ENCODE peak calls at places on chromosomes 1 and 21, in nine cellular contexts. One of them, this sample, is unnamed.
A peak's percentile ranks its signal among the peaks of the same experiment; 100 is the strongest.

GRCh38 chr1:74673351-74674111 is at the start of gene ERICH3:
- DNase-seq in stimulated activated CD4-positive, alpha-beta T cell treated with anti-CD3 and anti-CD28 coated beads, Interleukin-1b, Interleukin-23, amount 100 ng/mL, for 4 hours: no peak
- DNase-seq in NCI-H446 treated with DMSO at 0.1 percent for 48 hours: no peak
- DNase-seq in activated CD4-positive, CD25-positive, alpha-beta regulatory T cell treated with anti-CD3 and anti-CD28 coated beads, Interleukin-2, amount 50 U/mL, for 16 hours: no peak
- DNase-seq in ACHN: no peak
- DNase-seq in endothelial cell: peak; percentile 20
- DNase-seq in NCI-H748 treated with DMSO at 0.1 percent for 48 hours: peak; percentile 81
- DNase-seq in mammary epithelial cell: peak; percentile 5
- DNase-seq in H4: no peak
- DNase-seq in this sample: no peak

GRCh38 chr1:5906966-5907365 is 85.3 kb downstream of the NPHP4 start:
- DNase-seq in mammary epithelial cell: no peak
- DNase-seq in H4: no peak
- DNase-seq in ACHN: no peak
- DNase-seq in NCI-H446 treated with DMSO at 0.1 percent for 48 hours: no peak
- DNase-seq in NCI-H748 treated with DMSO at 0.1 percent for 48 hours: no peak
- DNase-seq in activated CD4-positive, CD25-positive, alpha-beta regulatory T cell treated with anti-CD3 and anti-CD28 coated beads, Interleukin-2, amount 50 U/mL, for 16 hours: no peak
- DNase-seq in stimulated activated CD4-positive, alpha-beta T cell treated with anti-CD3 and anti-CD28 coated beads, Interleukin-1b, Interleukin-23, amount 100 ng/mL, for 4 hours: no peak
- DNase-seq in endothelial cell: no peak
- DNase-seq in this sample: no peak

GRCh38 chr1:89918127-89918793 is 76.7 kb upstream of the ZNF326 start:
- DNase-seq in endothelial cell: no peak
- DNase-seq in activated CD4-positive, CD25-positive, alpha-beta regulatory T cell treated with anti-CD3 and anti-CD28 coated beads, Interleukin-2, amount 50 U/mL, for 16 hours: no peak
- DNase-seq in H4: no peak
- DNase-seq in NCI-H748 treated with DMSO at 0.1 percent for 48 hours: no peak
- DNase-seq in mammary epithelial cell: peak; percentile 57
- DNase-seq in ACHN: no peak
- DNase-seq in NCI-H446 treated with DMSO at 0.1 percent for 48 hours: peak; percentile 6
- DNase-seq in stimulated activated CD4-positive, alpha-beta T cell treated with anti-CD3 and anti-CD28 coated beads, Interleukin-1b, Interleukin-23, amount 100 ng/mL, for 4 hours: no peak
- DNase-seq in this sample: no peak

GRCh38 chr1:97986041-97987005 is 65.5 kb upstream of the DPYD start:
- DNase-seq in mammary epithelial cell: no peak
- DNase-seq in endothelial cell: no peak
- DNase-seq in ACHN: no peak
- DNase-seq in stimulated activated CD4-positive, alpha-beta T cell treated with anti-CD3 and anti-CD28 coated beads, Interleukin-1b, Interleukin-23, amount 100 ng/mL, for 4 hours: no peak
- DNase-seq in activated CD4-positive, CD25-positive, alpha-beta regulatory T cell treated with anti-CD3 and anti-CD28 coated beads, Interleukin-2, amount 50 U/mL, for 16 hours: no peak
- DNase-seq in NCI-H748 treated with DMSO at 0.1 percent for 48 hours: no peak
- DNase-seq in NCI-H446 treated with DMSO at 0.1 percent for 48 hours: no peak
- DNase-seq in H4: no peak
- DNase-seq in this sample: no peak

GRCh38 chr1:201539561-201540404 is 856 bp downstream of the NAV1 start:
- DNase-seq in H4: peak; percentile 54
- DNase-seq in endothelial cell: peak; percentile 46
- DNase-seq in ACHN: peak; percentile 61
- DNase-seq in NCI-H748 treated with DMSO at 0.1 percent for 48 hours: peak; percentile 62
- DNase-seq in mammary epithelial cell: no peak
- DNase-seq in stimulated activated CD4-positive, alpha-beta T cell treated with anti-CD3 and anti-CD28 coated beads, Interleukin-1b, Interleukin-23, amount 100 ng/mL, for 4 hours: no peak
- DNase-seq in activated CD4-positive, CD25-positive, alpha-beta regulatory T cell treated with anti-CD3 and anti-CD28 coated beads, Interleukin-2, amount 50 U/mL, for 16 hours: no peak
- DNase-seq in NCI-H446 treated with DMSO at 0.1 percent for 48 hours: peak; percentile 43
- DNase-seq in this sample: no peak

GRCh38 chr1:179107706-179108629 is 26.1 kb downstream of the TOR3A start:
- DNase-seq in NCI-H748 treated with DMSO at 0.1 percent for 48 hours: no peak
- DNase-seq in activated CD4-positive, CD25-positive, alpha-beta regulatory T cell treated with anti-CD3 and anti-CD28 coated beads, Interleukin-2, amount 50 U/mL, for 16 hours: no peak
- DNase-seq in endothelial cell: no peak
- DNase-seq in NCI-H446 treated with DMSO at 0.1 percent for 48 hours: no peak
- DNase-seq in H4: no peak
- DNase-seq in mammary epithelial cell: no peak
- DNase-seq in ACHN: no peak
- DNase-seq in stimulated activated CD4-positive, alpha-beta T cell treated with anti-CD3 and anti-CD28 coated beads, Interleukin-1b, Interleukin-23, amount 100 ng/mL, for 4 hours: no peak
- DNase-seq in this sample: no peak

GRCh38 chr1:150974580-150975478 is at the start of gene CERS2:
- DNase-seq in H4: peak; percentile 44
- DNase-seq in mammary epithelial cell: peak; percentile 79
- DNase-seq in ACHN: peak; percentile 87
- DNase-seq in endothelial cell: peak; percentile 86
- DNase-seq in NCI-H446 treated with DMSO at 0.1 percent for 48 hours: peak; percentile 28
- DNase-seq in NCI-H748 treated with DMSO at 0.1 percent for 48 hours: peak; percentile 21
- DNase-seq in stimulated activated CD4-positive, alpha-beta T cell treated with anti-CD3 and anti-CD28 coated beads, Interleukin-1b, Interleukin-23, amount 100 ng/mL, for 4 hours: peak; percentile 66
- DNase-seq in activated CD4-positive, CD25-positive, alpha-beta regulatory T cell treated with anti-CD3 and anti-CD28 coated beads, Interleukin-2, amount 50 U/mL, for 16 hours: no peak
- DNase-seq in this sample: peak; percentile 44

GRCh38 chr1:181033799-181034391 is at the start of gene MR1:
- DNase-seq in ACHN: peak; percentile 92
- DNase-seq in endothelial cell: no peak
- DNase-seq in mammary epithelial cell: peak; percentile 86
- DNase-seq in NCI-H748 treated with DMSO at 0.1 percent for 48 hours: no peak
- DNase-seq in stimulated activated CD4-positive, alpha-beta T cell treated with anti-CD3 and anti-CD28 coated beads, Interleukin-1b, Interleukin-23, amount 100 ng/mL, for 4 hours: no peak
- DNase-seq in activated CD4-positive, CD25-positive, alpha-beta regulatory T cell treated with anti-CD3 and anti-CD28 coated beads, Interleukin-2, amount 50 U/mL, for 16 hours: peak; percentile 21
- DNase-seq in H4: peak; percentile 74
- DNase-seq in NCI-H446 treated with DMSO at 0.1 percent for 48 hours: peak; percentile 77
- DNase-seq in this sample: no peak

GRCh38 chr1:67945733-67946374 is 104.6 kb downstream of the DIRAS3 start:
- DNase-seq in ACHN: no peak
- DNase-seq in endothelial cell: no peak
- DNase-seq in NCI-H748 treated with DMSO at 0.1 percent for 48 hours: peak; percentile 76
- DNase-seq in mammary epithelial cell: no peak
- DNase-seq in NCI-H446 treated with DMSO at 0.1 percent for 48 hours: peak; percentile 70
- DNase-seq in activated CD4-positive, CD25-positive, alpha-beta regulatory T cell treated with anti-CD3 and anti-CD28 coated beads, Interleukin-2, amount 50 U/mL, for 16 hours: no peak
- DNase-seq in H4: no peak
- DNase-seq in stimulated activated CD4-positive, alpha-beta T cell treated with anti-CD3 and anti-CD28 coated beads, Interleukin-1b, Interleukin-23, amount 100 ng/mL, for 4 hours: no peak
- DNase-seq in this sample: no peak

GRCh38 chr21:32018381-32018780 is 145.6 kb downstream of the HUNK start:
- DNase-seq in ACHN: no peak
- DNase-seq in mammary epithelial cell: no peak
- DNase-seq in H4: no peak
- DNase-seq in activated CD4-positive, CD25-positive, alpha-beta regulatory T cell treated with anti-CD3 and anti-CD28 coated beads, Interleukin-2, amount 50 U/mL, for 16 hours: no peak
- DNase-seq in stimulated activated CD4-positive, alpha-beta T cell treated with anti-CD3 and anti-CD28 coated beads, Interleukin-1b, Interleukin-23, amount 100 ng/mL, for 4 hours: no peak
- DNase-seq in NCI-H748 treated with DMSO at 0.1 percent for 48 hours: no peak
- DNase-seq in NCI-H446 treated with DMSO at 0.1 percent for 48 hours: no peak
- DNase-seq in endothelial cell: no peak
- DNase-seq in this sample: no peak

GRCh38 chr1:93567255-93567918 is 114.2 kb downstream of the BCAR3 start:
- DNase-seq in mammary epithelial cell: peak; percentile 77
- DNase-seq in H4: no peak
- DNase-seq in stimulated activated CD4-positive, alpha-beta T cell treated with anti-CD3 and anti-CD28 coated beads, Interleukin-1b, Interleukin-23, amount 100 ng/mL, for 4 hours: no peak
- DNase-seq in endothelial cell: no peak
- DNase-seq in ACHN: peak; percentile 35
- DNase-seq in NCI-H446 treated with DMSO at 0.1 percent for 48 hours: no peak
- DNase-seq in NCI-H748 treated with DMSO at 0.1 percent for 48 hours: no peak
- DNase-seq in activated CD4-positive, CD25-positive, alpha-beta regulatory T cell treated with anti-CD3 and anti-CD28 coated beads, Interleukin-2, amount 50 U/mL, for 16 hours: no peak
- DNase-seq in this sample: no peak

This sample was measured in stimulated activated CD8-positive, alpha-beta memory T cell treated with anti-CD3 and anti-CD28 coated beads, Interleukin-15, amount 100 ng/mL, for 1 hour.